ENCODE peak calls at places on chromosomes 12 and 14, in four cellular contexts. Z is WTC11, U is K562, C is GM12878. E is an unnamed sample.

GRCh38 chr14:96797943-96798349 is 764 bp downstream of the VRK1 start:
- DNase-seq in U (no peak), Z (no peak), C (no peak), E (peak)

GRCh38 chr14:71890541-71890940 is 41.7 kb upstream of the RGS6 start:
- DNase-seq in U (no peak), C (no peak), Z (no peak), E (no peak)

GRCh38 chr12:12357697-12358476 is 1.0 kb downstream of the BORCS5 start:
- DNase-seq in Z (no peak), U (peak), C (no peak), E (no peak)

GRCh38 chr14:60642270-60642789 is 6.9 kb downstream of the SIX1 start:
- DNase-seq in Z (peak), U (no peak), C (no peak), E (no peak)

GRCh38 chr12:42612258-42612608 is 22.7 kb upstream of the PRICKLE1 start:
- DNase-seq in U (no peak), Z (no peak), C (no peak), E (no peak)

GRCh38 chr12:104702565-104703139 is 245.9 kb downstream of the CHST11 start:
- DNase-seq in Z (no peak), C (no peak), U (no peak), E (no peak)

GRCh38 chr14:103723176-103724081 is 7.8 kb downstream of the ZFYVE21 start:
- DNase-seq in C (no peak), U (no peak), Z (no peak), E (no peak)

GRCh38 chr12:71938728-71939385 is at the start of gene TPH2:
- DNase-seq in Z (peak), C (no peak), U (peak), E (peak)

GRCh38 chr14:68553326-68553725 is 239.5 kb downstream of the ZFP36L1 start:
- DNase-seq in Z (no peak), C (no peak), U (no peak), E (no peak)

GRCh38 chr12:54225666-54226065 is 36.9 kb upstream of the SMUG1 start:
- DNase-seq in U (no peak), Z (no peak), C (no peak), E (no peak)

GRCh38 chr12:111117017-111117416 is 196.6 kb upstream of the MYL2 start:
- DNase-seq in Z (no peak), C (no peak), U (no peak), E (no peak)

GRCh38 chr14:104531421-104532190 is 48.0 kb upstream of the C14orf180 start:
- DNase-seq in C (no peak), Z (no peak), U (no peak), E (no peak)

GRCh38 chr12:92421042-92421441 is 275.4 kb upstream of the BTG1 start:
- DNase-seq in C (no peak), U (no peak), Z (no peak), E (no peak)

GRCh38 chr12:49294804-49295086 is 202 bp upstream of the PRPH start:
- DNase-seq in U (no peak), Z (no peak), C (no peak), E (no peak)

GRCh38 chr14:37246427-37246829 is 48.7 kb downstream of the MIPOL1 start:
- DNase-seq in U (peak), C (no peak), Z (no peak), E (peak)

GRCh38 chr12:132955933-132956725 is at the start of gene ZNF605:
- DNase-seq in C (peak), U (peak), Z (peak), E (peak)

GRCh38 chr12:123143753-123144461 is 7.0 kb downstream of the PITPNM2 start:
- DNase-seq in Z (no peak), C (no peak), U (no peak), E (no peak)

GRCh38 chr14:98799891-98800290 is 472.1 kb downstream of the BCL11B start:
- DNase-seq in U (no peak), C (no peak), Z (no peak), E (no peak)

GRCh38 chr14:49621114-49621881 is 699 bp downstream of the MGAT2 start:
- DNase-seq in C (no peak), Z (peak), U (peak), E (no peak)

GRCh38 chr12:6605425-6606330 is 1.5 kb downstream of the CHD4 start:
- DNase-seq in U (peak), Z (peak), C (no peak), E (no peak)

GRCh38 chr14:47273939-47274338 is 401.5 kb downstream of the MDGA2 start:
- DNase-seq in Z (no peak), U (no peak), C (no peak), E (no peak)

GRCh38 chr12:1281683-1282366 is 290.8 kb downstream of the ERC1 start:
- DNase-seq in U (peak), Z (no peak), C (no peak), E (no peak)

GRCh38 chr12:80154261-80154660 is 54.9 kb downstream of the OTOGL start:
- DNase-seq in U (no peak), C (no peak), Z (no peak), E (no peak)

GRCh38 chr12:106455100-106455499 is 97.6 kb downstream of the POLR3B start:
- DNase-seq in U (no peak), Z (no peak), C (peak), E (no peak)

GRCh38 chr12:9033244-9033887 is 44.0 kb downstream of the KLRG1 start:
- DNase-seq in U (no peak), Z (no peak), C (no peak), E (peak)

GRCh38 chr12:46470039-46470627 is 97.6 kb upstream of the SLC38A2 start:
- DNase-seq in Z (no peak), U (no peak), C (no peak), E (no peak)

GRCh38 chr12:113052326-113052725 is 4.2 kb upstream of the DTX1 start:
- DNase-seq in U (no peak), C (no peak), Z (no peak), E (no peak)

GRCh38 chr12:132538336-132539015 is 48.5 kb downstream of the FBRSL1 start:
- DNase-seq in C (no peak), Z (no peak), U (no peak), E (no peak)

GRCh38 chr14:39956372-39956771 is 524.1 kb upstream of the FBXO33 start:
- DNase-seq in U (no peak), Z (no peak), C (no peak), E (no peak)
- TF ChIP-seq CREM in U (no peak), Z (no peak), C (no peak), E (no peak)

GRCh38 chr14:64478634-64479250 is 13.4 kb downstream of the AKAP5 start:
- DNase-seq in C (no peak), U (no peak), Z (no peak), E (no peak)
- TF ChIP-seq CREM in C (no peak), U (no peak), Z (no peak), E (no peak)

GRCh38 chr12:73308747-73309146 is 1036.6 kb downstream of the TRHDE start:
- DNase-seq in Z (no peak), U (no peak), C (no peak), E (no peak)
- TF ChIP-seq CREM in Z (no peak), U (no peak), C (no peak), E (no peak)

GRCh38 chr12:131025234-131025633 is 71.5 kb downstream of the ADGRD1 start:
- DNase-seq in C (no peak), Z (no peak), U (no peak), E (no peak)
- TF ChIP-seq CREM in C (no peak), Z (no peak), U (no peak), E (no peak)

GRCh38 chr12:70883855-70884254 is 36.7 kb downstream of the PTPRR start:
- DNase-seq in U (no peak), C (no peak), Z (no peak), E (no peak)
- TF ChIP-seq CREM in U (no peak), C (no peak), Z (no peak), E (no peak)

GRCh38 chr14:35932136-35932535 is 106.0 kb downstream of the BRMS1L start:
- DNase-seq in U (no peak), Z (no peak), C (no peak), E (no peak)
- TF ChIP-seq CREM in U (no peak), Z (no peak), C (no peak), E (no peak)

GRCh38 chr14:74982661-74983060 is 20.1 kb upstream of the EIF2B2 start:
- DNase-seq in U (no peak), Z (no peak), C (no peak), E (no peak)

GRCh38 chr14:74981833-74982232 is 20.9 kb upstream of the EIF2B2 start:
- DNase-seq in C (no peak), U (no peak), Z (no peak), E (no peak)

GRCh38 chr14:74985028-74985310 is 17.8 kb upstream of the EIF2B2 start:
- DNase-seq in C (no peak), Z (no peak), U (no peak), E (no peak)

GRCh38 chr14:74984241-74985027 is 18.3 kb upstream of the EIF2B2 start:
- DNase-seq in Z (no peak), C (no peak), U (no peak), E (no peak)

GRCh38 chr14:74983343-74983742 is 19.4 kb upstream of the EIF2B2 start:
- DNase-seq in U (no peak), C (no peak), Z (no peak), E (no peak)
- TF ChIP-seq CREM in U (no peak), C (no peak), Z (no peak), E (no peak)

GRCh38 chr14:102390486-102390885 is 27.7 kb downstream of the TECPR2 start:
- DNase-seq in C (no peak), Z (no peak), U (no peak), E (no peak)
- TF ChIP-seq CREM in C (no peak), Z (no peak), U (no peak), E (no peak)

E was measured in HepG2.